ENCODE peak calls at places on chromosomes 2 and 18, in six cellular contexts. H is posterior vena cava, B is heart left ventricle, T is T-helper 2 cell, A is lung, S is Peyer's patch. V is an unnamed sample.

GRCh38 chr2:44268259-44268649 is 7.0 kb upstream of the SLC3A1 start:
- DNase-seq in S (no peak), H (no peak), T (no peak), B (no peak), A (no peak), V (no peak)

GRCh38 chr2:106130251-106130998 is 63.7 kb downstream of the UXS1 start:
- DNase-seq in S (no peak), B (no peak), T (no peak), A (no peak), H (no peak), V (peak)

GRCh38 chr18:332007-332406 is 64.2 kb upstream of the THOC1 start:
- DNase-seq in S (no peak), A (no peak), B (peak), T (no peak), H (no peak), V (no peak)

GRCh38 chr2:229346801-229347540 is 75.9 kb upstream of the PID1 start:
- DNase-seq in B (no peak), T (no peak), H (no peak), A (no peak), S (no peak), V (no peak)

GRCh38 chr2:242054881-242055801 is 185.6 kb downstream of the RTP5 start:
- DNase-seq in A (no peak), B (no peak), H (no peak), S (peak), T (no peak), V (no peak)

GRCh38 chr2:240556553-240557100 is 1.2 kb downstream of the ANKMY1 start:
- DNase-seq in T (peak), A (no peak), H (peak), B (no peak), S (peak), V (no peak)

GRCh38 chr18:12041561-12041960 is 52.1 kb upstream of the ANKRD62 start:
- DNase-seq in S (no peak), T (no peak), B (no peak), A (no peak), H (no peak), V (no peak)

GRCh38 chr2:159351977-159352376 is 65.5 kb upstream of the WDSUB1 start:
- DNase-seq in A (no peak), B (no peak), T (no peak), H (no peak), S (no peak), V (no peak)

GRCh38 chr2:24491626-24492282 is 700 bp downstream of the NCOA1 start:
- DNase-seq in S (peak), B (peak), T (peak), H (peak), A (peak), V (peak)

GRCh38 chr18:39721712-39722111 is 2156.1 kb upstream of the CELF4 start:
- DNase-seq in B (no peak), S (no peak), H (no peak), T (no peak), A (no peak), V (no peak)

V was measured in NCI-H146.